ENCODE peak calls at places on chromosomes 1 and 21, in seven cellular contexts. One of them, this sample, is unnamed.

GRCh38 chr1:96253281-96254035 is 468.1 kb upstream of the PTBP2 start:
- DNase-seq in left lung: no peak
- DNase-seq in endothelial cell of umbilical vein: no peak
- DNase-seq in RWPE1: no peak
- DNase-seq in GM10248: no peak
- DNase-seq in H1: no peak
- DNase-seq in GM12865: no peak
- DNase-seq in this sample: no peak

GRCh38 chr1:32784817-32785216 is 32.3 kb downstream of the YARS1 start:
- DNase-seq in left lung: no peak
- DNase-seq in endothelial cell of umbilical vein: no peak
- DNase-seq in RWPE1: no peak
- DNase-seq in GM10248: no peak
- DNase-seq in H1: no peak
- DNase-seq in GM12865: no peak
- DNase-seq in this sample: no peak

GRCh38 chr1:64031191-64031590 is 172.2 kb upstream of the UBE2U start:
- DNase-seq in left lung: no peak
- DNase-seq in endothelial cell of umbilical vein: no peak
- DNase-seq in RWPE1: no peak
- DNase-seq in GM10248: no peak
- DNase-seq in H1: no peak
- DNase-seq in GM12865: no peak
- DNase-seq in this sample: no peak

GRCh38 chr21:46104104-46104503 is 6.2 kb downstream of the COL6A2 start:
- DNase-seq in left lung: no peak
- DNase-seq in endothelial cell of umbilical vein: no peak
- DNase-seq in RWPE1: no peak
- DNase-seq in GM10248: no peak
- DNase-seq in H1: no peak
- DNase-seq in GM12865: no peak
- DNase-seq in this sample: no peak

GRCh38 chr1:119702384-119702783 is 9.3 kb upstream of the PHGDH start:
- DNase-seq in left lung: peak; percentile 44
- DNase-seq in endothelial cell of umbilical vein: no peak
- DNase-seq in RWPE1: no peak
- DNase-seq in GM10248: no peak
- DNase-seq in H1: no peak
- DNase-seq in GM12865: no peak
- DNase-seq in this sample: no peak

GRCh38 chr1:15680614-15681345 is 3.3 kb upstream of the PLEKHM2 start:
- DNase-seq in left lung: no peak
- DNase-seq in endothelial cell of umbilical vein: no peak
- DNase-seq in RWPE1: peak; percentile 80
- DNase-seq in GM10248: no peak
- DNase-seq in H1: no peak
- DNase-seq in GM12865: peak; percentile 48
- DNase-seq in this sample: no peak

GRCh38 chr1:109864063-109864822 is 46.4 kb upstream of the CSF1 start:
- DNase-seq in left lung: no peak
- DNase-seq in endothelial cell of umbilical vein: no peak
- DNase-seq in RWPE1: no peak
- DNase-seq in GM10248: no peak
- DNase-seq in H1: no peak
- DNase-seq in GM12865: no peak
- DNase-seq in this sample: no peak

GRCh38 chr1:36520771-36521420 is 38.2 kb upstream of the CSF3R start:
- DNase-seq in left lung: no peak
- DNase-seq in endothelial cell of umbilical vein: no peak
- DNase-seq in RWPE1: no peak
- DNase-seq in GM10248: no peak
- DNase-seq in H1: no peak
- DNase-seq in GM12865: no peak
- DNase-seq in this sample: no peak

GRCh38 chr1:211579434-211580302 is 707 bp upstream of the SLC30A1 start:
- DNase-seq in left lung: no peak
- DNase-seq in endothelial cell of umbilical vein: no peak
- DNase-seq in RWPE1: peak; percentile 4
- DNase-seq in GM10248: no peak
- DNase-seq in H1: no peak
- DNase-seq in GM12865: no peak
- DNase-seq in this sample: peak; percentile 70

GRCh38 chr1:22237433-22238093 is 94.7 kb upstream of the WNT4 start:
- DNase-seq in left lung: peak; percentile 65
- DNase-seq in endothelial cell of umbilical vein: no peak
- DNase-seq in RWPE1: no peak
- DNase-seq in GM10248: no peak
- DNase-seq in H1: no peak
- DNase-seq in GM12865: no peak
- DNase-seq in this sample: no peak

GRCh38 chr1:119288751-119289150 is 79.8 kb upstream of the HAO2 start:
- DNase-seq in left lung: no peak
- DNase-seq in endothelial cell of umbilical vein: no peak
- DNase-seq in RWPE1: no peak
- DNase-seq in GM10248: no peak
- DNase-seq in H1: no peak
- DNase-seq in GM12865: no peak
- DNase-seq in this sample: no peak

GRCh38 chr1:3775498-3776230 is 3.1 kb downstream of the SMIM1 start:
- DNase-seq in left lung: peak; percentile 59
- DNase-seq in endothelial cell of umbilical vein: no peak
- DNase-seq in RWPE1: peak; percentile 51
- DNase-seq in GM10248: peak; percentile 77
- DNase-seq in H1: no peak
- DNase-seq in GM12865: peak; percentile 86
- DNase-seq in this sample: peak; percentile 33

GRCh38 chr1:212974735-212975606 is 24.6 kb downstream of the VASH2 start:
- DNase-seq in left lung: no peak
- DNase-seq in endothelial cell of umbilical vein: no peak
- DNase-seq in RWPE1: no peak
- DNase-seq in GM10248: no peak
- DNase-seq in H1: no peak
- DNase-seq in GM12865: no peak
- DNase-seq in this sample: no peak
- TF ChIP-seq CTCF in left lung: no peak
- TF ChIP-seq CTCF in endothelial cell of umbilical vein: no peak
- TF ChIP-seq CTCF in RWPE1: no peak
- TF ChIP-seq CTCF in GM10248: no peak
- TF ChIP-seq CTCF in H1: no peak
- TF ChIP-seq CTCF in GM12865: no peak
- TF ChIP-seq CTCF in this sample: no peak

DNA sequence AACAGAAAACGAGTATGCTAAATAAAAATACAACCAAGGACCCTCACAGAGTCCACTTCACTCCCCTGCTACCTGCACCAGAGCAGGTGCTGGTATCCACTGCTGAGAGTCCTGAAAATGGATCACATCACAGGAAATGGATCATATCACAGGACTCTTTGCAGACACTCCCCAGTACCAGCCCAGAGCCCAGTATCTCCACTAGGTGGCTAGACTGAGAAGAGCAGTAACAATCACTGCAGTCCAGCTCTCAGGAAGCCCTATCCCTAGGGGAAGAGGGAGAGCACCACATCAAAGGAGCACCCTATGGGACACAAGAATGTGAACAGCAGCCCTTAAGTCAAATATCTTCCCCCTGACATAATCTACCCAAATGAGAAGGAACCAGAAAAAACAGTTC is 28.0 kb downstream of the AGBL4 start:
- DNase-seq in left lung: no peak
- DNase-seq in endothelial cell of umbilical vein: no peak
- DNase-seq in RWPE1: no peak
- DNase-seq in GM10248: no peak
- DNase-seq in H1: no peak
- DNase-seq in GM12865: no peak
- DNase-seq in this sample: no peak
- TF ChIP-seq CTCF in left lung: no peak
- TF ChIP-seq CTCF in endothelial cell of umbilical vein: no peak
- TF ChIP-seq CTCF in RWPE1: no peak
- TF ChIP-seq CTCF in GM10248: no peak
- TF ChIP-seq CTCF in H1: no peak
- TF ChIP-seq CTCF in GM12865: peak; percentile 5
- TF ChIP-seq CTCF in this sample: no peak

DNA sequence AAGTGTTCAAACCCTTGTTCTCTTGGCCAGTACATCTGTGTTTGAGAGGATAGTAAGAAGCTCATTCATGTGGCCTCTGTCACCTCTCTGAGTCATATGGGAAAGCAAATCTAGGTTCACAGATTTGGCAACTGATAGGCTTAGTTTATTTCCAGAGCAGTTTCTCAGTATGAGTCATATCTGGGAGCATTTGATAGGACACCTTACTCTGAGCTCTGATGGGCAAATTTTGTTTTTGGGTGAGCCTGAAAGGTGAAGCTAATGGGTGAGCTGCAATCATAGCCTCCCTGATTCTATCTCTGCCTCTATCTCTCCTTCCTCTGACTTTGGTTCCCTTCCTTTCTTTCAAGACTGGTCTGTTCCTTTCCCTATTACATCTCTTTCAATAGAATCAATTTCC is 134.4 kb downstream of the S1PR1 start:
- DNase-seq in left lung: no peak
- DNase-seq in endothelial cell of umbilical vein: peak; percentile 74
- DNase-seq in RWPE1: peak; percentile 77
- DNase-seq in GM10248: peak; percentile 71
- DNase-seq in H1: no peak
- DNase-seq in GM12865: peak; percentile 93
- DNase-seq in this sample: no peak
- TF ChIP-seq CTCF in left lung: no peak
- TF ChIP-seq CTCF in endothelial cell of umbilical vein: no peak
- TF ChIP-seq CTCF in RWPE1: no peak
- TF ChIP-seq CTCF in GM10248: no peak
- TF ChIP-seq CTCF in H1: no peak
- TF ChIP-seq CTCF in GM12865: no peak
- TF ChIP-seq CTCF in this sample: no peak

GRCh38 chr1:14599173-14599754 is 779 bp downstream of the KAZN start:
- DNase-seq in left lung: no peak
- DNase-seq in endothelial cell of umbilical vein: no peak
- DNase-seq in RWPE1: no peak
- DNase-seq in GM10248: peak; percentile 26
- DNase-seq in H1: peak; percentile 69
- DNase-seq in GM12865: peak; percentile 56
- DNase-seq in this sample: peak; percentile 45

GRCh38 chr1:14599787-14600186 is 1.3 kb downstream of the KAZN start:
- DNase-seq in left lung: no peak
- DNase-seq in endothelial cell of umbilical vein: no peak
- DNase-seq in RWPE1: no peak
- DNase-seq in GM10248: peak; percentile 58
- DNase-seq in H1: no peak
- DNase-seq in GM12865: peak; percentile 73
- DNase-seq in this sample: no peak

GRCh38 chr1:14598007-14598497 is 433 bp upstream of the KAZN start:
- DNase-seq in left lung: no peak
- DNase-seq in endothelial cell of umbilical vein: no peak
- DNase-seq in RWPE1: no peak
- DNase-seq in GM10248: no peak
- DNase-seq in H1: peak; percentile 74
- DNase-seq in GM12865: no peak
- DNase-seq in this sample: peak; percentile 2

GRCh38 chr1:14597343-14598006 is 1.0 kb upstream of the KAZN start:
- DNase-seq in left lung: no peak
- DNase-seq in endothelial cell of umbilical vein: no peak
- DNase-seq in RWPE1: no peak
- DNase-seq in GM10248: no peak
- DNase-seq in H1: peak; percentile 48
- DNase-seq in GM12865: no peak
- DNase-seq in this sample: peak; percentile 8

GRCh38 chr1:14598498-14599172 is at the start of gene KAZN:
- DNase-seq in left lung: no peak
- DNase-seq in endothelial cell of umbilical vein: no peak
- DNase-seq in RWPE1: no peak
- DNase-seq in GM10248: no peak
- DNase-seq in H1: peak; percentile 83
- DNase-seq in GM12865: peak; percentile 18
- DNase-seq in this sample: peak; percentile 63
- TF ChIP-seq CTCF in left lung: no peak
- TF ChIP-seq CTCF in endothelial cell of umbilical vein: no peak
- TF ChIP-seq CTCF in RWPE1: peak; percentile 12
- TF ChIP-seq CTCF in GM10248: no peak
- TF ChIP-seq CTCF in H1: peak; percentile 0
- TF ChIP-seq CTCF in GM12865: no peak
- TF ChIP-seq CTCF in this sample: peak; percentile 44

GRCh38 chr1:25697426-25698220 is 81.0 kb downstream of the MAN1C1 start:
- DNase-seq in left lung: no peak
- DNase-seq in endothelial cell of umbilical vein: no peak
- DNase-seq in RWPE1: no peak
- DNase-seq in GM10248: peak; percentile 4
- DNase-seq in H1: no peak
- DNase-seq in GM12865: no peak
- DNase-seq in this sample: no peak
- TF ChIP-seq CTCF in left lung: no peak
- TF ChIP-seq CTCF in endothelial cell of umbilical vein: no peak
- TF ChIP-seq CTCF in RWPE1: no peak
- TF ChIP-seq CTCF in GM10248: no peak
- TF ChIP-seq CTCF in H1: no peak
- TF ChIP-seq CTCF in GM12865: no peak
- TF ChIP-seq CTCF in this sample: no peak

DNA sequence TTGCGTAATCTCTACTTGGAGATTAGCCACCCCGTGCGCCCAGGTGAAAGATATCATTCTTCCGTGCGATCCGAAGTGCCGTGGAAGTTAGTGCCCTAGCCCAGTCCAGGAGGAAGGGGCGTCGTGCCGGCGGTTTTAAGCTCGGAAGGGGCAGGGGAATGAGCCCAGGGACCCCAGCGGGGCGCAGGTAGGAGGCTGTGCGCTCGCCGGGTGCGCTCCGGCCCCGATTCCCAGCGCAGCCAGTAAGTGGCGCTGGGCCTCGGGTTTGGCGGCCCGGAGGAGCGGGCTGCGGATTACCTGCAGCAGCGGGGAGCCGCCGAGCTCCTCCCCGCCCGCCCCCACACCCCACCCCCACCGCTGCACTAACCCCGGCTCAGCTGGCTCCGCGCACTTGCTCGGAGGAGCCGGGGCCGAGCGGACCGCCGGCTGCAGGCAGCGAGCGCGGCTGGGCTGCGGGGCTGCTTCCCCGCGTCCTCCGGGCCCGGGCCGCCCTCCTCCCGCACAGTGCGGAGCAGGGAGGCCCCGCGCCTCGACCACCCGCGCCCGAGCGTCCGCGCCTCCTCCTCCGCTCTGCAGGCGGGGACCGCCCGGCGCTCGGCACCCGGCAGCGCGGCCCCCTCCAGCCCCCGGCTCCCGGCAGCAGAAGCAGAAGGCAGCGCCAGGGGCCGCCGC is at the start of gene RYR2:
- DNase-seq in left lung: peak; percentile 38
- DNase-seq in endothelial cell of umbilical vein: no peak
- DNase-seq in RWPE1: no peak
- DNase-seq in GM10248: peak; percentile 35
- DNase-seq in H1: peak; percentile 80
- DNase-seq in GM12865: no peak
- DNase-seq in this sample: peak; percentile 31
- TF ChIP-seq CTCF in left lung: peak; percentile 27
- TF ChIP-seq CTCF in endothelial cell of umbilical vein: no peak
- TF ChIP-seq CTCF in RWPE1: no peak
- TF ChIP-seq CTCF in GM10248: no peak
- TF ChIP-seq CTCF in H1: peak; percentile 79
- TF ChIP-seq CTCF in GM12865: peak; percentile 6
- TF ChIP-seq CTCF in this sample: peak; percentile 70

This sample was measured in neural crest cell.